ENCODE peak calls at places on chromosomes 5 and 9, in five cellular contexts. T is mucosa of descending colon, C is kidney epithelial cell, F is T-cell, H is lung. G is an unnamed sample.

GRCh38 chr9:86511614-86512360 is 157.6 kb upstream of the TUT7 start:
- DNase-seq in T (no peak), C (no peak), F (no peak), H (no peak), G (no peak)

GRCh38 chr9:109254317-109254716 is 66.5 kb downstream of the EPB41L4B start:
- DNase-seq in T (no peak), C (no peak), F (no peak), H (no peak), G (no peak)

GRCh38 chr9:127133739-127134167 is 11.3 kb upstream of the ANGPTL2 start:
- DNase-seq in T (no peak), C (no peak), F (no peak), H (no peak), G (peak)

GRCh38 chr5:60929024-60929423 is 15.8 kb downstream of the ERCC8 start:
- DNase-seq in T (no peak), C (no peak), F (no peak), H (no peak), G (no peak)

GRCh38 chr5:42767491-42768105 is 11.0 kb downstream of the CCDC152 start:
- DNase-seq in T (no peak), C (no peak), F (no peak), H (no peak), G (no peak)

GRCh38 chr9:15373881-15374280 is 48.8 kb upstream of the SNAPC3 start:
- DNase-seq in T (no peak), C (no peak), F (no peak), H (no peak), G (no peak)

GRCh38 chr9:128494743-128495124 is 9.8 kb upstream of the GLE1 start:
- DNase-seq in T (no peak), C (no peak), F (no peak), H (no peak), G (no peak)

GRCh38 chr9:14314424-14314928 is 535 bp upstream of the NFIB start:
- DNase-seq in T (peak), C (no peak), F (no peak), H (peak), G (no peak)

GRCh38 chr9:112493738-112494137 is 7.1 kb downstream of the KIAA1958 start:
- DNase-seq in T (no peak), C (no peak), F (no peak), H (no peak), G (no peak)

GRCh38 chr9:91740713-91741112 is 209.3 kb downstream of the ROR2 start:
- DNase-seq in T (no peak), C (no peak), F (no peak), H (no peak), G (no peak)

GRCh38 chr9:98369066-98369425 is 113.6 kb upstream of the TBC1D2 start:
- DNase-seq in T (no peak), C (no peak), F (no peak), H (no peak), G (no peak)

GRCh38 chr9:97873877-97874276 is 20.9 kb downstream of the FOXE1 start:
- DNase-seq in T (no peak), C (peak), F (no peak), H (no peak), G (no peak)

GRCh38 chr5:115330868-115331267 is 34.4 kb upstream of the CCDC112 start:
- DNase-seq in T (no peak), C (no peak), F (no peak), H (no peak), G (no peak)

GRCh38 chr9:128127990-128128835 is 684 bp upstream of the PTGES2 start:
- DNase-seq in T (peak), C (no peak), F (peak), H (peak), G (no peak)

GRCh38 chr9:91945277-91946074 is 4.6 kb downstream of the ROR2 start:
- DNase-seq in T (peak), C (no peak), F (no peak), H (no peak), G (no peak)

GRCh38 chr9:89549031-89549644 is 51.2 kb upstream of the SEMA4D start:
- DNase-seq in T (peak), C (no peak), F (peak), H (peak), G (no peak)

GRCh38 chr9:70413427-70413797 is 1.0 kb downstream of the KLF9 start:
- DNase-seq in T (no peak), C (no peak), F (peak), H (no peak), G (peak)

GRCh38 chr9:68739631-68740174 is 34.7 kb downstream of the PIP5K1B start:
- DNase-seq in T (peak), C (no peak), F (no peak), H (no peak), G (no peak)

GRCh38 chr9:22084336-22085035 is 75.4 kb upstream of the CDKN2B start:
- DNase-seq in T (no peak), C (peak), F (no peak), H (no peak), G (no peak)

GRCh38 chr5:169084775-169085566 is 216.0 kb downstream of the SLIT3 start:
- DNase-seq in T (no peak), C (no peak), F (no peak), H (no peak), G (no peak)

G was measured in mesenteric fat pad.